ENCODE peak calls at places on chromosomes 12 and 14, in nine cellular contexts. H is breast epithelium, O is keratinocyte, M is adrenal gland, R is body of pancreas, S is heart right ventricle, T is HCT116, W is BE2C, Y is Panc1. A is an unnamed sample. For H3K27me3, H3K4me1 and H3K36me3, the result is how much of the 10 kb centered on the place peaks cover.

GRCh38 chr12:104974626-104975290 is 11.4 kb upstream of the NOPCHAP1 start:
- DNase-seq in H (no peak), O (peak), M (no peak), R (no peak), S (no peak), T (no peak), W (no peak), Y (no peak), A (peak)

GRCh38 chr12:123696641-123697040 is 15.5 kb upstream of the ATP6V0A2 start:
- DNase-seq in H (no peak), O (no peak), M (no peak), R (no peak), S (no peak), T (no peak), W (no peak), Y (no peak), A (no peak)

GRCh38 chr12:1870998-1871917 is 47.2 kb downstream of the CACNA2D4 start:
- DNase-seq in H (no peak), O (no peak), M (no peak), R (no peak), S (no peak), T (no peak), W (no peak), Y (no peak), A (no peak)

GRCh38 chr12:116390656-116391335 is 113.3 kb upstream of the MED13L start:
- DNase-seq in H (no peak), O (no peak), M (no peak), R (peak), S (no peak), T (no peak), W (no peak), Y (no peak), A (no peak)

GRCh38 chr12:80988986-80989385 is 51.3 kb upstream of the LIN7A start:
- DNase-seq in H (no peak), O (no peak), M (no peak), R (peak), S (no peak), T (no peak), W (no peak), Y (no peak), A (no peak)

GRCh38 chr12:114013601-114014345 is 47.6 kb upstream of the RBM19 start:
- DNase-seq in H (no peak), O (no peak), M (no peak), R (no peak), S (no peak), T (peak), W (peak), Y (no peak), A (no peak)

GRCh38 chr14:75514673-75515630 is 7.3 kb upstream of the BATF start:
- DNase-seq in H (no peak), O (no peak), M (no peak), R (no peak), S (no peak), T (no peak), W (no peak), Y (no peak), A (no peak)

GRCh38 chr14:90654831-90655276 is 161.4 kb downstream of the TTC7B start:
- DNase-seq in H (no peak), O (no peak), M (no peak), R (no peak), S (no peak), T (no peak), W (no peak), Y (no peak), A (no peak)

GRCh38 chr14:103905861-103906456 is 22.3 kb upstream of the TDRD9 start:
- DNase-seq in H (no peak), O (no peak), M (no peak), R (no peak), S (no peak), T (no peak), W (peak), Y (no peak), A (no peak)

GRCh38 chr12:32273063-32273521 is 126.3 kb upstream of the FGD4 start:
- DNase-seq in H (no peak), O (no peak), M (no peak), R (no peak), S (no peak), T (no peak), W (no peak), Y (peak), A (no peak)

GRCh38 chr14:49692895-49693737 is at the start of gene KLHDC1:
- DNase-seq in H (peak), O (no peak), M (peak), R (peak), S (peak), T (no peak), W (peak), Y (no peak), A (peak)

GRCh38 chr12:55845785-55846496 is 3.2 kb upstream of the MMP19 start:
- DNase-seq in H (no peak), O (no peak), M (no peak), R (no peak), S (no peak), T (no peak), W (no peak), Y (no peak), A (no peak)

GRCh38 chr14:65849558-65849957 is 437.0 kb downstream of the FUT8 start:
- DNase-seq in H (no peak), O (no peak), M (no peak), R (no peak), S (no peak), T (no peak), W (no peak), Y (no peak), A (no peak)

GRCh38 chr12:66984962-66985361 is 284.2 kb upstream of the CAND1 start:
- DNase-seq in H (no peak), O (peak), M (no peak), R (peak), S (no peak), T (no peak), W (no peak), Y (no peak), A (no peak)

GRCh38 chr12:94973202-94973601 is 30.3 kb downstream of the NDUFA12 start:
- DNase-seq in H (no peak), O (no peak), M (no peak), R (no peak), S (no peak), T (no peak), W (no peak), Y (no peak), A (no peak)

GRCh38 chr14:55771242-55772025 is 191.4 kb downstream of the KTN1 start:
- DNase-seq in H (no peak), O (no peak), M (no peak), R (no peak), S (no peak), T (no peak), W (no peak), Y (no peak), A (no peak)

GRCh38 chr14:103118019-103118662 is 5.1 kb upstream of the TNFAIP2 start:
- DNase-seq in H (no peak), O (no peak), M (peak), R (no peak), S (peak), T (no peak), W (no peak), Y (no peak), A (peak)

GRCh38 chr12:115511971-115512370 is 765.5 kb downstream of the MED13L start:
- DNase-seq in H (no peak), O (no peak), M (no peak), R (no peak), S (no peak), T (no peak), W (no peak), Y (no peak), A (no peak)

GRCh38 chr14:27686137-27686536 is 1080.5 kb upstream of the FOXG1 start:
- DNase-seq in H (no peak), O (no peak), M (no peak), R (no peak), S (no peak), T (no peak), W (no peak), Y (no peak), A (no peak)

GRCh38 chr12:97672870-97673269 is 210.3 kb downstream of the RMST start:
- DNase-seq in H (no peak), O (no peak), M (no peak), R (no peak), S (no peak), T (no peak), W (no peak), Y (no peak), A (no peak)

GRCh38 chr12:89525002-89525823 is 617 bp upstream of the GALNT4 start:
- DNase-seq in H (no peak), O (no peak), M (peak), R (peak), S (peak), T (no peak), W (peak), Y (no peak), A (peak)

GRCh38 chr12:93741741-93742085 is 64.5 kb downstream of the CRADD start:
- DNase-seq in H (no peak), O (no peak), M (no peak), R (no peak), S (no peak), T (no peak), W (peak), Y (no peak), A (no peak)

GRCh38 chr14:92472860-92473259 is 40.7 kb upstream of the RIN3 start:
- DNase-seq in H (no peak), O (no peak), M (no peak), R (no peak), S (no peak), T (no peak), W (no peak), Y (no peak), A (no peak)

GRCh38 chr14:63901434-63902085 is 48.8 kb downstream of the SYNE2 start:
- DNase-seq in H (no peak), O (no peak), M (no peak), R (no peak), S (no peak), T (no peak), W (no peak), Y (no peak), A (no peak)

GRCh38 chr12:70398862-70399261 is 32.8 kb downstream of the KCNMB4 start:
- DNase-seq in H (no peak), O (no peak), M (no peak), R (no peak), S (no peak), T (no peak), W (no peak), Y (no peak), A (no peak)

GRCh38 chr14:71355324-71356201 is 448.3 kb downstream of the PCNX1 start:
- DNase-seq in H (no peak), O (no peak), M (peak), R (peak), S (no peak), T (no peak), W (no peak), Y (no peak), A (no peak)

GRCh38 chr12:3518902-3519301 is 27.9 kb downstream of the PRMT8 start:
- DNase-seq in H (no peak), O (no peak), M (no peak), R (no peak), S (no peak), T (no peak), W (no peak), Y (no peak), A (no peak)

GRCh38 chr14:51014625-51015024 is 70.3 kb upstream of the PYGL start:
- DNase-seq in H (no peak), O (no peak), M (no peak), R (no peak), S (no peak), T (no peak), W (no peak), Y (no peak), A (no peak)

GRCh38 chr14:49895480-49895879 is 2.6 kb downstream of the ARF6 start:
- DNase-seq in H (no peak), O (no peak), M (no peak), R (no peak), S (no peak), T (no peak), W (no peak), Y (no peak), A (no peak)

GRCh38 chr14:23481992-23482813 is 12.7 kb downstream of the NGDN start:
- DNase-seq in H (no peak), O (no peak), M (no peak), R (no peak), S (no peak), T (no peak), W (peak), Y (no peak), A (no peak)

GRCh38 chr14:32252030-32252670 is 49.1 kb upstream of the RNU6-8 start:
- DNase-seq in H (no peak), O (no peak), M (peak), R (peak), S (no peak), T (peak), W (peak), Y (peak), A (no peak)

GRCh38 chr14:56996721-56997399 is 186.6 kb upstream of the OTX2 start:
- DNase-seq in H (no peak), O (no peak), M (no peak), R (peak), S (no peak), T (peak), W (no peak), Y (no peak), A (no peak)

GRCh38 chr12:26878661-26879119 is 45.7 kb upstream of the ITPR2 start:
- DNase-seq in H (peak), O (no peak), M (peak), R (peak), S (peak), T (no peak), W (peak), Y (no peak), A (peak)

GRCh38 chr12:108604208-108604941 is 6.5 kb upstream of the TMEM119 start:
- DNase-seq in H (no peak), O (no peak), M (no peak), R (no peak), S (no peak), T (no peak), W (no peak), Y (no peak), A (no peak)

GRCh38 chr12:52579468-52580450 is 6.1 kb upstream of the KRT74 start:
- DNase-seq in H (no peak), O (peak), M (no peak), R (no peak), S (no peak), T (no peak), W (no peak), Y (no peak), A (no peak)

GRCh38 chr12:52581066-52581465 is 7.4 kb upstream of the KRT74 start:
- DNase-seq in H (no peak), O (no peak), M (no peak), R (no peak), S (no peak), T (no peak), W (no peak), Y (no peak), A (no peak)

GRCh38 chr12:52581481-52581880 is 7.8 kb upstream of the KRT74 start:
- DNase-seq in H (no peak), O (peak), M (no peak), R (no peak), S (no peak), T (no peak), W (no peak), Y (no peak), A (no peak)

GRCh38 chr12:52582489-52582888 is 8.8 kb upstream of the KRT74 start:
- DNase-seq in H (no peak), O (no peak), M (no peak), R (no peak), S (no peak), T (no peak), W (no peak), Y (no peak), A (no peak)

GRCh38 chr12:52580496-52580895 is 6.9 kb upstream of the KRT74 start:
- DNase-seq in H (no peak), O (no peak), M (no peak), R (no peak), S (no peak), T (no peak), W (no peak), Y (no peak), A (no peak)
- H3K27me3 ChIP-seq in H (under half), O (under half), M (under half), R (under half), S (under half), T (under half), W (under half), Y (under half), A (under half)

GRCh38 chr12:57838594-57839302 is 7.8 kb downstream of the CTDSP2 start:
- DNase-seq in H (no peak), O (no peak), M (no peak), R (no peak), S (no peak), T (no peak), W (no peak), Y (no peak), A (no peak)
- H3K4me1 ChIP-seq in H (half or more), O (half or more), M (half or more), R (half or more), S (half or more), T (under half), W (half or more), Y (half or more), A (half or more)

DNA sequence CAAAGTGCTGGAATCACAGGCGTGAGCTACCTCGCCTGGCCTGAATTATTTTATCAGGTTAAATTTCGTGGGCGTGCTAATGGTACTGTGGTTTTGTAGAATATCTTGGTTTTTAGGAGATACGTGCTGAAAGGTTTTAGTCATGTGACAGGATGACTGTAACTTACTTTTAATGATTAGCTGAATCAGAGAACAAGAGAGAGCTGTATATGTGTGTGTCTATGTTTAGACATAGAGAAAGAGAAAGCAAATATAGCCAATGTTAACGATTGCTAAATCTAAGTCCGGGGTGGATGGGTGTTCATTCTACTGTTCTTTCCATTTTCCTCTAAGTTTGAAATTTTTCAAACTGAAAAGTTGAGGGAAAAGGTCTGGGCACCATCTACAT is 9.2 kb upstream of the PNMA1 start:
- DNase-seq in H (no peak), O (no peak), M (no peak), R (no peak), S (no peak), T (no peak), W (no peak), Y (no peak), A (no peak)
- H3K36me3 ChIP-seq in H (under half), O (under half), M (under half), R (under half), S (half or more), T (under half), W (half or more), Y (under half), A (under half)

GRCh38 chr12:125406131-125406530 is 340.9 kb downstream of the AACS start:
- DNase-seq in H (no peak), O (no peak), M (no peak), R (no peak), S (no peak), T (no peak), W (no peak), Y (no peak), A (no peak)
- H3K27me3 ChIP-seq in H (under half), O (under half), M (under half), R (under half), S (under half), T (under half), W (under half), Y (under half), A (under half)

GRCh38 chr12:6333029-6333428 is 8.8 kb downstream of the TNFRSF1A start:
- DNase-seq in H (no peak), O (no peak), M (no peak), R (no peak), S (no peak), T (no peak), W (no peak), Y (no peak), A (no peak)

GRCh38 chr12:6332459-6332858 is 9.4 kb downstream of the TNFRSF1A start:
- DNase-seq in H (no peak), O (no peak), M (no peak), R (no peak), S (no peak), T (no peak), W (no peak), Y (no peak), A (no peak)

GRCh38 chr12:6330192-6330591 is 11.7 kb downstream of the TNFRSF1A start:
- DNase-seq in H (no peak), O (no peak), M (no peak), R (no peak), S (no peak), T (no peak), W (no peak), Y (no peak), A (no peak)

GRCh38 chr12:6329693-6330045 is 12.2 kb downstream of the TNFRSF1A start:
- DNase-seq in H (no peak), O (no peak), M (no peak), R (no peak), S (no peak), T (no peak), W (no peak), Y (no peak), A (no peak)

GRCh38 chr12:6330999-6331714 is 10.7 kb downstream of the TNFRSF1A start:
- DNase-seq in H (no peak), O (no peak), M (no peak), R (no peak), S (no peak), T (no peak), W (no peak), Y (no peak), A (no peak)
- H3K4me1 ChIP-seq in H (under half), O (under half), M (under half), R (under half), S (half or more), T (under half), W (under half), Y (half or more), A (under half)

DNA sequence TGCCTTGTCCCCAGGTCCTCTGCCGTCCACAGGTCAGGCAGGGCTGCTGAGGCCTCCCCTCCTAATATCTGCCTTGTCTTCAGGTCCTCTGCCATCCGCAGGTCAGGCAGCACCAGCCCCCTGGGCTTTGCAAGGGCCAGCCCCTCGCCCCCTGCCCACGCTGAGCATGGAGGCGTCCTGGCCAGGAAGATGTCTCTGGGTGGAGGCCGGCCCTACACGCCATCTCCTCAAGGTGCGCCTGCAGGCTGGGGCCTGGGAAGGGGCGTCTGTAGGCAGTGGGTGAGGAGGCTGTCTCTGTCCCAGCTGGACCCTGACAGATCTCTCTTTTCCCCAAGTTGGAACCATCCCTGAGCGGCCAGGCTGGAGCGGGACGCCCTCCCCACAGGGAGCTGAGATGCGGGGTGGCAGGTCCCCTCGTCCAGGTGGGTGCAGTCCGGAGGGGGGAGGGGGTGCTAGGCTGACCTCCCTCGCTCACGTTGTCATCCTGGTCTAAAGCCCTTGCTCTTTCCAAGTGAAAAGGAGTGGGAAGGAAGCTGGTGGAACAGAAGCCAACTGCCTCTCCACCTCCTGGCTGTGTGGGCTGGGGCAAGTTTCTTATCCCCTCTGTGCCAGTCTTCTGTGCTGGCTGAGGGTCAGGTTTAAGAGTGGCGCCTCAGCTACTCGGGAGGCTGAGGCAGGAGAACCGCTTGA is 13.9 kb upstream of the PUS1 start:
- DNase-seq in H (no peak), O (no peak), M (no peak), R (no peak), S (no peak), T (no peak), W (peak), Y (no peak), A (no peak)
- H3K36me3 ChIP-seq in H (under half), O (under half), M (under half), R (under half), S (half or more), T (under half), W (under half), Y (under half), A (under half)

DNA sequence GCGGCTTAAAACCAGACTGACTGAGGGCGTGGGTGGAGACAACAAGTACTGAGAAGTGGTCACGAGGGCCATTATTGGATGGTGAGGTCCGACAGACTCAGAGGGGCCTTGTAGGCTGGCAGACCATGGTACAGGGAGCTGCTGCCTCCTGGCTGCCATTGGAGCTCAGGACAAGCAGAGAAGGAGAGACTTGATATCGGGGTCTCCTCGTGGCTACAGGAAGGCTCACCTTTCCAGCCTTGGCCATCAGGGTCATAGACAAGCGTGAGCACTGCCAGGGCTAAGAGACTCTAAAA is 54.2 kb downstream of the FBRSL1 start:
- DNase-seq in H (no peak), O (no peak), M (no peak), R (no peak), S (no peak), T (no peak), W (no peak), Y (no peak), A (no peak)
- H3K27me3 ChIP-seq in H (under half), O (under half), M (under half), R (under half), S (under half), T (under half), W (under half), Y (under half), A (under half)

A was measured in left lung.